ENCODE peak calls at places on chromosomes 2 and 18, in four cellular contexts. One of them, this sample, is unnamed.

GRCh38 chr2:224983719-224984388 is 58.4 kb downstream of the DOCK10 start:
- DNase-seq in fibroblast of lung: peak
- DNase-seq in epithelial cell of esophagus: no peak
- DNase-seq in transverse colon: no peak
- DNase-seq in this sample: no peak

GRCh38 chr2:96097951-96098823 is 18.2 kb downstream of the ADRA2B start:
- DNase-seq in fibroblast of lung: no peak
- DNase-seq in epithelial cell of esophagus: no peak
- DNase-seq in transverse colon: no peak
- DNase-seq in this sample: no peak

GRCh38 chr18:75489493-75490190 is 62.1 kb upstream of the SMIM21 start:
- DNase-seq in fibroblast of lung: peak
- DNase-seq in epithelial cell of esophagus: peak
- DNase-seq in transverse colon: no peak
- DNase-seq in this sample: peak

GRCh38 chr2:47015206-47015605 is 99.6 kb upstream of the MCFD2 start:
- DNase-seq in fibroblast of lung: peak
- DNase-seq in epithelial cell of esophagus: no peak
- DNase-seq in transverse colon: no peak
- DNase-seq in this sample: peak

GRCh38 chr2:148887349-148888002 is 12.4 kb downstream of the KIF5C start:
- DNase-seq in fibroblast of lung: no peak
- DNase-seq in epithelial cell of esophagus: no peak
- DNase-seq in transverse colon: no peak
- DNase-seq in this sample: no peak

GRCh38 chr2:54750040-54750439 is 26.6 kb downstream of the EML6 start:
- DNase-seq in fibroblast of lung: no peak
- DNase-seq in epithelial cell of esophagus: no peak
- DNase-seq in transverse colon: no peak
- DNase-seq in this sample: peak

GRCh38 chr2:212979799-212980198 is 171.6 kb downstream of the IKZF2 start:
- DNase-seq in fibroblast of lung: no peak
- DNase-seq in epithelial cell of esophagus: no peak
- DNase-seq in transverse colon: no peak
- DNase-seq in this sample: no peak

GRCh38 chr2:154686162-154686561 is 12.3 kb upstream of the KCNJ3 start:
- DNase-seq in fibroblast of lung: no peak
- DNase-seq in epithelial cell of esophagus: no peak
- DNase-seq in transverse colon: no peak
- DNase-seq in this sample: peak

GRCh38 chr2:218344090-218344754 is 12.4 kb upstream of the CATIP start:
- DNase-seq in fibroblast of lung: no peak
- DNase-seq in epithelial cell of esophagus: no peak
- DNase-seq in transverse colon: no peak
- DNase-seq in this sample: no peak

GRCh38 chr2:64751286-64752260 is 97.9 kb upstream of the SERTAD2 start:
- DNase-seq in fibroblast of lung: peak
- DNase-seq in epithelial cell of esophagus: peak
- DNase-seq in transverse colon: peak
- DNase-seq in this sample: peak

GRCh38 chr2:24049485-24050021 is at the start of gene FKBP1B:
- DNase-seq in fibroblast of lung: peak
- DNase-seq in epithelial cell of esophagus: peak
- DNase-seq in transverse colon: peak
- DNase-seq in this sample: peak

GRCh38 chr2:60958800-60959199 is 58.7 kb upstream of the PEX13 start:
- DNase-seq in fibroblast of lung: no peak
- DNase-seq in epithelial cell of esophagus: peak
- DNase-seq in transverse colon: no peak
- DNase-seq in this sample: peak

GRCh38 chr2:160442603-160443002 is 51.0 kb downstream of the RBMS1 start:
- DNase-seq in fibroblast of lung: no peak
- DNase-seq in epithelial cell of esophagus: no peak
- DNase-seq in transverse colon: no peak
- DNase-seq in this sample: no peak

GRCh38 chr2:85032621-85033020 is 61.7 kb downstream of the KCMF1 start:
- DNase-seq in fibroblast of lung: no peak
- DNase-seq in epithelial cell of esophagus: no peak
- DNase-seq in transverse colon: no peak
- DNase-seq in this sample: no peak

GRCh38 chr2:88880441-88880953 is 189.0 kb downstream of the RPIA start:
- DNase-seq in fibroblast of lung: peak
- DNase-seq in epithelial cell of esophagus: peak
- DNase-seq in transverse colon: no peak
- DNase-seq in this sample: peak

GRCh38 chr2:234136461-234136860 is 86.0 kb downstream of the SPP2 start:
- DNase-seq in fibroblast of lung: no peak
- DNase-seq in epithelial cell of esophagus: peak
- DNase-seq in transverse colon: no peak
- DNase-seq in this sample: no peak

GRCh38 chr2:150182564-150183249 is 304.8 kb downstream of the RND3 start:
- DNase-seq in fibroblast of lung: no peak
- DNase-seq in epithelial cell of esophagus: no peak
- DNase-seq in transverse colon: no peak
- DNase-seq in this sample: no peak

GRCh38 chr2:189770590-189771322 is 8.2 kb upstream of the OSGEPL1 start:
- DNase-seq in fibroblast of lung: no peak
- DNase-seq in epithelial cell of esophagus: no peak
- DNase-seq in transverse colon: no peak
- DNase-seq in this sample: no peak

GRCh38 chr2:128452536-128453530 is 134.2 kb upstream of the HS6ST1 start:
- DNase-seq in fibroblast of lung: no peak
- DNase-seq in epithelial cell of esophagus: no peak
- DNase-seq in transverse colon: no peak
- DNase-seq in this sample: no peak

GRCh38 chr2:177530513-177531039 is 138.0 kb downstream of the AGPS start:
- DNase-seq in fibroblast of lung: peak
- DNase-seq in epithelial cell of esophagus: no peak
- DNase-seq in transverse colon: no peak
- DNase-seq in this sample: no peak

GRCh38 chr2:173990970-173991819 is 26.0 kb upstream of the SP3 start:
- DNase-seq in fibroblast of lung: peak
- DNase-seq in epithelial cell of esophagus: peak
- DNase-seq in transverse colon: peak
- DNase-seq in this sample: peak

GRCh38 chr2:214529514-214529913 is 118.7 kb downstream of the VWC2L start:
- DNase-seq in fibroblast of lung: no peak
- DNase-seq in epithelial cell of esophagus: no peak
- DNase-seq in transverse colon: no peak
- DNase-seq in this sample: no peak

GRCh38 chr18:926946-927345 is 22.3 kb downstream of the ADCYAP1 start:
- DNase-seq in fibroblast of lung: no peak
- DNase-seq in epithelial cell of esophagus: no peak
- DNase-seq in transverse colon: no peak
- DNase-seq in this sample: no peak

GRCh38 chr2:105803337-105803736 is 58.6 kb downstream of the NCK2 start:
- DNase-seq in fibroblast of lung: no peak
- DNase-seq in epithelial cell of esophagus: peak
- DNase-seq in transverse colon: no peak
- DNase-seq in this sample: no peak

GRCh38 chr2:58428553-58429284 is 187.6 kb upstream of the FANCL start:
- DNase-seq in fibroblast of lung: peak
- DNase-seq in epithelial cell of esophagus: no peak
- DNase-seq in transverse colon: no peak
- DNase-seq in this sample: peak

GRCh38 chr2:121043827-121044222 is 241.2 kb downstream of the TFCP2L1 start:
- DNase-seq in fibroblast of lung: no peak
- DNase-seq in epithelial cell of esophagus: no peak
- DNase-seq in transverse colon: no peak
- DNase-seq in this sample: no peak

DNA sequence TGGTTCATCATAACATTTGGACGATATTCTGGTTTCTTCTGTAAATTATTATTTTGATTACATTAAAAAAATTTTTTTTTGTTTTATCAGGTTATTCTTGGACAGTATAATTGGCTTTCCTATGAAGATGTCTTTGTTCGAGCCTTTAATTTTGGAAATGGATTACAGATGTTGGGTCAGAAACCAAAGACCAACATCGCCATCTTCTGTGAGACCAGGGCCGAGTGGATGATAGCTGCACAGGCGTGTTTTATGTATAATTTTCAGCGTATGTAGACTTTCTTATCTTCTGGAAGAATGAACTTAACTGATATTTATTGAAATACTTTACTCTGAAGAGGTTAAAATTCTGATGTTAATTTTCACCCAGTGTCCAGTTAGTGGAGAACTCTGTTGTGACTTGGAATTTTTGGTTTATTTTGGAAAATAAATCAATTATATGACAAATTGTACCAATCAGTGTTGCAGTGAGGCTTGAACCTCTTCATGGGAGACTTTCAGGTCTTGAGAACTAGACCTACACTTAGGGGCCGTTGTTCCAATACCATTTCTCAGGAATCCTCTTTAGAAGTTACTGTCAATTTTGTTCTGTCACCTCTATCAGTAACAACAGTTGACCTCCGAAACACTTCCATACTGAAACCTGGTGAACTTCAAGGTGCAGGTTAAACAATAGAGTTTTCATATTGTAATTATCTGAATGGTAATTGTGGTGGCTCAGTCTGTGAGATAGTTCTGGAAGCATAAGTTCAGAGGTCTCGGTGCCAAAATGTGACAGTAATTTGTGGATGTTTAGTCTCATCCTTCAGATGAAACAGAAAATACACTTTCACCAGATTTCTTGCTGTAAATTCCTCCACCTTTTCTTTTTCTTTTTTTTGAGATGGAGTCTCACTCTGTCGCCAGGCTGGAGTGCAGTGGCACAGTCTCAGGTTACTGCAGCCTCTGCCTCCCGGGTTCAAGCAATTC is 55.7 kb downstream of the ACSL3 start:
- DNase-seq in fibroblast of lung: peak
- DNase-seq in epithelial cell of esophagus: no peak
- DNase-seq in transverse colon: no peak
- DNase-seq in this sample: no peak
- TF ChIP-seq CTCF in fibroblast of lung: no peak
- TF ChIP-seq CTCF in epithelial cell of esophagus: no peak
- TF ChIP-seq CTCF in transverse colon: no peak
- TF ChIP-seq CTCF in this sample: no peak

GRCh38 chr18:49672853-49673252 is 111.0 kb downstream of the LIPG start:
- DNase-seq in fibroblast of lung: no peak
- DNase-seq in epithelial cell of esophagus: no peak
- DNase-seq in transverse colon: no peak
- DNase-seq in this sample: no peak

GRCh38 chr18:49666045-49666444 is 104.2 kb downstream of the LIPG start:
- DNase-seq in fibroblast of lung: peak
- DNase-seq in epithelial cell of esophagus: peak
- DNase-seq in transverse colon: no peak
- DNase-seq in this sample: peak

GRCh38 chr18:49669403-49669802 is 107.5 kb downstream of the LIPG start:
- DNase-seq in fibroblast of lung: no peak
- DNase-seq in epithelial cell of esophagus: peak
- DNase-seq in transverse colon: no peak
- DNase-seq in this sample: no peak

GRCh38 chr18:49667462-49667861 is 105.6 kb downstream of the LIPG start:
- DNase-seq in fibroblast of lung: no peak
- DNase-seq in epithelial cell of esophagus: no peak
- DNase-seq in transverse colon: no peak
- DNase-seq in this sample: no peak

GRCh38 chr18:49668583-49669290 is 106.9 kb downstream of the LIPG start:
- DNase-seq in fibroblast of lung: peak
- DNase-seq in epithelial cell of esophagus: peak
- DNase-seq in transverse colon: peak
- DNase-seq in this sample: no peak
- TF ChIP-seq CTCF in fibroblast of lung: no peak
- TF ChIP-seq CTCF in epithelial cell of esophagus: no peak
- TF ChIP-seq CTCF in transverse colon: no peak
- TF ChIP-seq CTCF in this sample: no peak

DNA sequence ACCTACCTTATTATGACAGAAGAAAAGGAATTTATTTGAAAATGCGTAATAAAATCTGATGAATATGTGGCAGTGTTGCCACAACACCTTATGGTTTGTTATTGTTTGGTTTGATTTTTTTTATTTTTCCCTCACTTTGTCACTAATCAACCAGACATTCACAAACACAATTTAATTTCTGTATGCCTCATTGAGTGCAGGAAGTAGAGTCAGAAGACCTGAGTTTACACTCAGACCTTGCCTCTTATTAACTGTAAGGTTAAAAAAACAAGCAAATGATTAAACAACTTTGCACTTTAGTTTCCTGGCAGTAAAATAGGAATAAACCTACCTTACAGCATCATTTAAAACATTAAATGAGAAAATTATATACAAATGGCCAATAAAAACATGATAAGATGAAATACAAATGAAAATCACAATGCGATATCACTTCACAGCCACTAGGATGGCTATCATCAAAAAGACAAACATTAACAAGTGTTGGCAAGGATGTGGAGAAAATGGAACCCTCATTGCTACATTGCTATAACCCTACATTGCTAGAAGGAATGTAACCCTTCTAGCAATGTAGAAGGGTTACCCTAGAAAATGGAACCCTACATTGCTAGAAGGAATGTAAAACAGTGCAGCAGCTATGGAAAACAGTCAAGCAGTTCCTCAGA is 3.3 kb downstream of the SESTD1 start:
- DNase-seq in fibroblast of lung: no peak
- DNase-seq in epithelial cell of esophagus: no peak
- DNase-seq in transverse colon: no peak
- DNase-seq in this sample: no peak
- TF ChIP-seq CTCF in fibroblast of lung: no peak
- TF ChIP-seq CTCF in epithelial cell of esophagus: no peak
- TF ChIP-seq CTCF in transverse colon: peak
- TF ChIP-seq CTCF in this sample: no peak

GRCh38 chr2:22616031-22616430 is 768.9 kb upstream of the KLHL29 start:
- DNase-seq in fibroblast of lung: no peak
- DNase-seq in epithelial cell of esophagus: no peak
- DNase-seq in transverse colon: no peak
- DNase-seq in this sample: no peak
- TF ChIP-seq CTCF in fibroblast of lung: no peak
- TF ChIP-seq CTCF in epithelial cell of esophagus: no peak
- TF ChIP-seq CTCF in transverse colon: no peak
- TF ChIP-seq CTCF in this sample: no peak

GRCh38 chr2:200309296-200309846 is 2.9 kb downstream of the SPATS2L start:
- DNase-seq in fibroblast of lung: no peak
- DNase-seq in epithelial cell of esophagus: peak
- DNase-seq in transverse colon: no peak
- DNase-seq in this sample: no peak

GRCh38 chr2:200308001-200308400 is 1.5 kb downstream of the SPATS2L start:
- DNase-seq in fibroblast of lung: peak
- DNase-seq in epithelial cell of esophagus: peak
- DNase-seq in transverse colon: no peak
- DNase-seq in this sample: peak

GRCh38 chr2:200308421-200309295 is 2.2 kb downstream of the SPATS2L start:
- DNase-seq in fibroblast of lung: peak
- DNase-seq in epithelial cell of esophagus: no peak
- DNase-seq in transverse colon: no peak
- DNase-seq in this sample: peak

GRCh38 chr2:200310545-200310971 is 4.1 kb downstream of the SPATS2L start:
- DNase-seq in fibroblast of lung: peak
- DNase-seq in epithelial cell of esophagus: peak
- DNase-seq in transverse colon: no peak
- DNase-seq in this sample: no peak

GRCh38 chr2:200311139-200311538 is 4.6 kb downstream of the SPATS2L start:
- DNase-seq in fibroblast of lung: no peak
- DNase-seq in epithelial cell of esophagus: no peak
- DNase-seq in transverse colon: no peak
- DNase-seq in this sample: no peak
- TF ChIP-seq CTCF in fibroblast of lung: no peak
- TF ChIP-seq CTCF in epithelial cell of esophagus: no peak
- TF ChIP-seq CTCF in transverse colon: no peak
- TF ChIP-seq CTCF in this sample: no peak

This sample was measured in MCF 10A.